ENCODE peak calls at places on chromosomes 12 and 14, in ten cellular contexts. I is PC-9; Z is Peyer's patch; T is aorta; Q is endothelial cell of umbilical vein; B is keratinocyte; R is A549; S is K562; F is endodermal cell; H is CD8-positive, alpha-beta T cell. J is an unnamed sample. For H3K4me1, the result is how much of the 10 kb centered on the place peaks cover.

GRCh38 chr14:68819260-68819691 is 26.4 kb upstream of the ZFP36L1 start:
- DNase-seq in I (peak), Z (peak), T (no peak), Q (no peak), B (peak), R (peak), S (peak), F (peak), H (no peak), J (peak)

GRCh38 chr12:118377005-118377890 is 893 bp downstream of the SUDS3 start:
- DNase-seq in I (no peak), Z (no peak), T (no peak), Q (peak), B (no peak), R (no peak), S (no peak), F (peak), H (no peak), J (no peak)

GRCh38 chr12:3123729-3124128 is 46.5 kb downstream of the TSPAN9 start:
- DNase-seq in I (no peak), Z (no peak), T (no peak), Q (peak), B (no peak), R (no peak), S (no peak), F (no peak), H (no peak), J (no peak)

GRCh38 chr12:132662901-132663755 is 24.0 kb downstream of the POLE start:
- DNase-seq in I (no peak), Z (no peak), T (no peak), Q (no peak), B (no peak), R (no peak), S (no peak), F (no peak), H (no peak), J (no peak)

GRCh38 chr12:91327136-91327535 is 144.5 kb upstream of the DCN start:
- DNase-seq in I (no peak), Z (no peak), T (no peak), Q (no peak), B (no peak), R (no peak), S (no peak), F (no peak), H (no peak), J (no peak)

GRCh38 chr12:127165567-127166392 is 1101.2 kb upstream of the TMEM132C start:
- DNase-seq in I (peak), Z (peak), T (peak), Q (no peak), B (no peak), R (peak), S (peak), F (peak), H (peak), J (peak)

GRCh38 chr14:60681271-60681670 is 32.0 kb upstream of the SIX1 start:
- DNase-seq in I (no peak), Z (no peak), T (no peak), Q (no peak), B (no peak), R (no peak), S (no peak), F (no peak), H (no peak), J (no peak)

GRCh38 chr12:59113831-59114273 is 193.5 kb upstream of the LRIG3 start:
- DNase-seq in I (peak), Z (peak), T (peak), Q (peak), B (peak), R (peak), S (peak), F (peak), H (no peak), J (no peak)

GRCh38 chr12:83821967-83822366 is 1090.6 kb downstream of the SLC6A15 start:
- DNase-seq in I (no peak), Z (no peak), T (no peak), Q (no peak), B (no peak), R (no peak), S (no peak), F (no peak), H (no peak), J (no peak)

GRCh38 chr12:1977588-1977987 is 26.7 kb downstream of the DCP1B start:
- DNase-seq in I (no peak), Z (no peak), T (no peak), Q (no peak), B (no peak), R (no peak), S (no peak), F (no peak), H (no peak), J (no peak)

GRCh38 chr14:103346286-103346685 is 12.2 kb downstream of the EIF5 start:
- DNase-seq in I (no peak), Z (no peak), T (no peak), Q (no peak), B (no peak), R (no peak), S (no peak), F (no peak), H (no peak), J (no peak)

GRCh38 chr14:23559010-23559920 is 3.2 kb downstream of the THTPA start:
- DNase-seq in I (no peak), Z (peak), T (no peak), Q (peak), B (no peak), R (peak), S (peak), F (peak), H (peak), J (no peak)

GRCh38 chr12:19200261-19200660 is 70.7 kb downstream of the PLEKHA5 start:
- DNase-seq in I (no peak), Z (no peak), T (no peak), Q (no peak), B (no peak), R (no peak), S (no peak), F (no peak), H (no peak), J (no peak)

GRCh38 chr14:72434856-72435255 is 459.0 kb downstream of the DPF3 start:
- DNase-seq in I (no peak), Z (no peak), T (no peak), Q (no peak), B (no peak), R (no peak), S (no peak), F (no peak), H (no peak), J (peak)

GRCh38 chr12:389138-390096 is at the start of gene KDM5A:
- DNase-seq in I (peak), Z (peak), T (peak), Q (peak), B (peak), R (peak), S (peak), F (peak), H (peak), J (peak)

GRCh38 chr12:52581481-52581880 is 7.8 kb upstream of the KRT74 start:
- DNase-seq in I (peak), Z (no peak), T (no peak), Q (no peak), B (peak), R (peak), S (no peak), F (peak), H (no peak), J (peak)

GRCh38 chr14:58747181-58747580 is 109.4 kb downstream of the DACT1 start:
- DNase-seq in I (peak), Z (peak), T (peak), Q (no peak), B (no peak), R (peak), S (no peak), F (no peak), H (no peak), J (peak)

GRCh38 chr12:3518902-3519301 is 27.9 kb downstream of the PRMT8 start:
- DNase-seq in I (no peak), Z (no peak), T (no peak), Q (no peak), B (no peak), R (no peak), S (no peak), F (no peak), H (no peak), J (no peak)

GRCh38 chr12:88923631-88924030 is 343.4 kb upstream of the KITLG start:
- DNase-seq in I (no peak), Z (no peak), T (no peak), Q (no peak), B (no peak), R (no peak), S (no peak), F (no peak), H (no peak), J (no peak)

GRCh38 chr12:92859650-92860386 is 69.3 kb downstream of the EEA1 start:
- DNase-seq in I (no peak), Z (no peak), T (no peak), Q (no peak), B (no peak), R (no peak), S (no peak), F (no peak), H (no peak), J (no peak)

DNA sequence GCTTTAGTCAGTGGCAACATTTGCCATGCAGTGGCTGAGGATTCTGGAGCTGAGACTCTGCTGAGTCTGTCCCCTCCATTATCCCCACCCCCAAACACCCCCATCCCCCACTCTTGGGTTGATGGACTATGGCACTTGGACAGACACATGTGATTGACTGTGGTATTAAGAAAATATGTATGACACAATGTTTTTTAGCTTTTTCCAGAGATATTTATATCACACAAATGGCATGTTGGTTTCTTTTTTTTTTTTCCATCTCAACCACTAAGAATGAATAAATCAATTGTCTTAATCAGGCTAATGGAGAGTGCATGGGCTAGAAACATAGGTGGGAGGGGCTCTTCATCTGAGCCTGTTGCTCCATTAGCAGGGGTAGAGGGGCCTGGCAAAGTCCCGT is 30.7 kb upstream of the MAP1LC3B2 start:
- DNase-seq in I (peak), Z (no peak), T (no peak), Q (no peak), B (no peak), R (peak), S (no peak), F (no peak), H (no peak), J (no peak)
- H3K4me1 ChIP-seq in I (under half), Z (under half), T (under half), Q (under half), B (half or more), R (half or more), S (under half), F (under half), H (under half), J (under half)

DNA sequence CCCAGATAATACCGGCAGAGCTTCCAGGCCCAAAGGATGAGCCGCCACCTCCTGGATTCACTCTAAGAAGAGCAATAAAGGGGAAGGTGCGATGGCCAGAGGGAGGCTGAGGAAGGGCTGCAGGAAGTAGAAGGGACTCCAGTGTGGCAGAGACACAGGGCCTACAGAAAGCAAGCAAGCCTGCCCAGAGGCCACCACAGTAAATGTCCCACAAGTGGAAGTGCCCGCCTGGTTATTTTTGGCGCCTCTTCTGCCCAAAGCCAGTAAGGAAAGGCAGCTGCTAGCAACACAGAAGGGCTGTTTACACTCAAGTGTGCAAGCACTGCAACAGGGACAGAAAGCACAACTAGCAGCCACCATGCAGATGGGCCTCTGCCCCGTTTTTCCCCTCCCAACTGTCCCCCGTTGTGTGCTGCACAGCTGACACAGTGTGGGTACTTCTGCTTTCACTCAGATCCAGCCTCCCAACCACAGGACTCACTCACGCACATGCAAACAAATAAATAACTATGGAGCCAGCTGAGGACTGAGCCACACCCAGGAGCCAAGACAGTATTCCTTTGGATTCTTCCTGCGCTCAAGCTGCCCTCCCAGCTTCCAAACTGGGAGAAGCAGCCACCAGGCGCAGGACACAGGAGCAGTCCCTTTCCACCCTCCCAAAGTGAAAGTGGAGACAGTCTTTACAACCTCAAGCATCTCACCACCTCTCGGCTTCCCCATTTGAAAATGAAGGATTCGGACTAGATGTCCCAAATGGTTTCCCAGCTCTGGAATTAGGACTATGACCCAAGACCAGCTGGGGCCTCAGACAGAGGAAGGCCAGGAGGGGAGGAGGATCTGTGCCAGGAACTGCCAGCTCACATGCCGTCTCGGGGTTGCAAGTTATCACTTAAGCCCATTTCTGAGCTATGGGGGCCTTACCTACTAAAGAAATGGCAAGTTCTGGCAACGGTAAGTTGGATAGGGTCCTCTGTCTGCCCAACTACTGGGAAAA is 40.0 kb upstream of the PNMA1 start:
- DNase-seq in I (no peak), Z (peak), T (peak), Q (peak), B (no peak), R (no peak), S (no peak), F (peak), H (no peak), J (no peak)
- H3K4me1 ChIP-seq in I (half or more), Z (half or more), T (under half), Q (half or more), B (half or more), R (half or more), S (half or more), F (under half), H (half or more), J (half or more)

GRCh38 chr12:29041621-29042020 is 107.5 kb upstream of the FAR2 start:
- DNase-seq in I (no peak), Z (no peak), T (no peak), Q (peak), B (no peak), R (peak), S (no peak), F (no peak), H (no peak), J (no peak)
- H3K4me1 ChIP-seq in I (under half), Z (under half), T (under half), Q (under half), B (under half), R (under half), S (under half), F (under half), H (under half), J (under half)

DNA sequence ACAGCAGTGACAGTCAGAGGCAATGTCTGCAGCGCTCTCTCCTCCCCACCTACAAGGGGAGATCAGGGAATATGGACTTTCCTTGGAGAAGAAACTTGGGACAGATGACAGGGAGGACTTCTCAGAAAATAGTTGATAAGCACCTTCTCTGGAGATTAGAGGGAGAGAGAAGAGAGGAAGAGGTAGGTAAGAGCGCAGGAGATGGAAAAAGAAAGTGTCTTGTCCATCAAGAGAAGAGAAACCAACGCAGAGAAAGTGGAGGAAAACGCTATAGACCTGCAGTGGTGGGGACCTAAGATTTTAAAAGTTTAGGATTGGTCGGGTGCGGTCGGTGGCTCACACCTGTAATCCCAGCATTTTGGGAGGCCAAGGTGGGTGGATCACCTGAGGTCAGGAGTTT is 15.5 kb upstream of the SMUG1 start:
- DNase-seq in I (no peak), Z (no peak), T (no peak), Q (no peak), B (no peak), R (no peak), S (no peak), F (no peak), H (no peak), J (no peak)
- H3K4me1 ChIP-seq in I (under half), Z (under half), T (under half), Q (under half), B (under half), R (under half), S (under half), F (under half), H (under half), J (under half)

J was measured in RWPE2.